ENCODE peak calls at places on chromosomes 2 and 18, in four cellular contexts. M is fibroblast of the aortic adventitia, R is tibial artery, F is breast epithelium. S is an unnamed sample.

GRCh38 chr2:129201636-129202035 is 777.8 kb upstream of the RAB6C start:
- DNase-seq in M (no peak), R (no peak), F (no peak), S (no peak)

GRCh38 chr2:121976912-121977311 is 221.5 kb downstream of the TSN start:
- DNase-seq in M (no peak), R (no peak), F (no peak), S (no peak)

GRCh38 chr18:29512203-29512602 is 1335.3 kb upstream of the CDH2 start:
- DNase-seq in M (no peak), R (no peak), F (no peak), S (no peak)

GRCh38 chr2:67782443-67782842 is 280.4 kb downstream of the C1D start:
- DNase-seq in M (peak; percentile 35), R (no peak), F (no peak), S (no peak)

GRCh38 chr18:68418226-68418868 is 296.6 kb downstream of the TMX3 start:
- DNase-seq in M (no peak), R (no peak), F (no peak), S (no peak)

GRCh38 chr2:46298522-46299351 is 1.5 kb downstream of the EPAS1 start:
- DNase-seq in M (peak; percentile 64), R (peak; percentile 80), F (peak; percentile 54), S (no peak)

GRCh38 chr2:39408351-39409136 is 28.5 kb downstream of the MAP4K3 start:
- DNase-seq in M (peak; percentile 43), R (no peak), F (no peak), S (no peak)

GRCh38 chr2:56313541-56313940 is 129.8 kb downstream of the CCDC85A start:
- DNase-seq in M (no peak), R (no peak), F (no peak), S (no peak)

GRCh38 chr2:190334479-190335224 is 8.7 kb upstream of the INPP1 start:
- DNase-seq in M (peak; percentile 60), R (no peak), F (no peak), S (no peak)

GRCh38 chr2:8193686-8194615 is 487.9 kb upstream of the ID2 start:
- DNase-seq in M (no peak), R (no peak), F (no peak), S (no peak)

DNA sequence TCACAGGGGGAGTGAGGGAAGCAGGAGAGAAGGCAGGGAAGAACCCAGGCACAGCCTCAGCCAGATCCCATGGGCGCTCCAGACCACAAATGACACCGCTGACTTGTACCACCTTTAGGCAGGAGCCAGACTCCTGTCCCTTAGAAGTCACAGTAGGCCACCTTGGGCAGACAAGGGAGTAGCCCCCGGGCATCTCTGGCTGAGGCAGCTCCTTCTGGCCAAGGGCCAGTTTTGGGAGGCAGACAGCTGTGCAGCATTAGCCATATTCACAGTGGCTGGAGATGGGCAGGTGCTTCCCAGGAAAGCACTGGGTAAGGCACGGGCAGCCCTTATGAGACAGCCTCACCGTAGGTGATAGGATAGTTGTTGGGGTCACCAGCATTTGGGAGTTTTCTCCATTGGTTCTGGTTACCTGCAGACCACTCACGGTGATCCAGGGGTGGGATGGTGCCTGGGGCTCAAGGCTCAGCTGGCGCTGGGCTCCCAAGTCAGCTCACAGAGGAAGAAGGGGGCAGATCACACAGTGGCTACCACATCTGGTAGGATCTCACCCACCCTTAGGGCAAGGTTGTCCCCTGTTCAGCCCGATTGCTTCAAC is 2.1 kb downstream of the ASTL start:
- DNase-seq in M (no peak), R (no peak), F (no peak), S (no peak)
- TF ChIP-seq CTCF in M (no peak), R (no peak), F (no peak), S (no peak)

DNA sequence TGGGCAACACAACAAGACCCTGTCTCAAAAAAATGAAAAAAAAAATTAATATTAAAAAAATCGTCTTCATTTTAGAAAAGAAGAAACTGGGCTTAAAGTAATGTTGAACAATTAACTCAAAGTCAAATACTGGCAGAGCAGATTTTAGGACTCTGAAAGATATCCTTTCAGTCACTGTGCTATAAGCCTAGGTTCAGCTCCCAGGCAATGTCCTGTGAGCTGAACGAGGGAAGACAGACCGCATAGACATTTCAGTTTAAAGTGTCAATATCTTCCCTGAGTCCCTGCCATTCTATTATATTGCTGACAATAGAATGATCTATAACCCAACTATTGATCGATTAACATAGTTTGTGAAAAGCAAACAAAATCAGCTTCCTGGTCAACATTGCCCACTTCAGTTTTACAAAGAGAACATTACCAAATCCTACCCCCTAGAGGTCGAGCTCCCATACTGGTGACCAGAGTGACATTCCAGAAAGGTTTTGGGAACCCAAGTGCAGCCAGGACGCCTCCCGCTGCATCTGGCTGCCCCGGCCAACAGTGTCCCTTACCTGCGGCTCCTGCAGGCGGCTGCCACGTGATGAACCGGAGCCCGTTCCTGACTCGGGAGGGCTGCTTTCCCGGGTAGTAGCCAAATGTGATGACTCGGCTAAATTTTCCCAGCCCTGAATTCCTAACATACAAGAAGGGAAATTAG is 639 bp downstream of the MRO start:
- DNase-seq in M (peak; percentile 47), R (peak; percentile 67), F (no peak), S (peak; percentile 19)
- TF ChIP-seq CTCF in M (peak; percentile 38), R (no peak), F (no peak), S (no peak)

GRCh38 chr2:28904295-28904694 is 9.8 kb downstream of the WDR43 start:
- DNase-seq in M (peak; percentile 34), R (no peak), F (no peak), S (no peak)
- TF ChIP-seq CTCF in M (no peak), R (no peak), F (no peak), S (no peak)

GRCh38 chr18:2969695-2970094 is 43.2 kb downstream of the LPIN2 start:
- DNase-seq in M (no peak), R (no peak), F (no peak), S (no peak)

GRCh38 chr18:2970344-2970743 is 42.6 kb downstream of the LPIN2 start:
- DNase-seq in M (no peak), R (no peak), F (no peak), S (no peak)

GRCh38 chr18:2971741-2972552 is 41.0 kb downstream of the LPIN2 start:
- DNase-seq in M (no peak), R (no peak), F (peak; percentile 25), S (no peak)

GRCh38 chr18:2968559-2968958 is 44.4 kb downstream of the LPIN2 start:
- DNase-seq in M (no peak), R (no peak), F (no peak), S (no peak)

DNA sequence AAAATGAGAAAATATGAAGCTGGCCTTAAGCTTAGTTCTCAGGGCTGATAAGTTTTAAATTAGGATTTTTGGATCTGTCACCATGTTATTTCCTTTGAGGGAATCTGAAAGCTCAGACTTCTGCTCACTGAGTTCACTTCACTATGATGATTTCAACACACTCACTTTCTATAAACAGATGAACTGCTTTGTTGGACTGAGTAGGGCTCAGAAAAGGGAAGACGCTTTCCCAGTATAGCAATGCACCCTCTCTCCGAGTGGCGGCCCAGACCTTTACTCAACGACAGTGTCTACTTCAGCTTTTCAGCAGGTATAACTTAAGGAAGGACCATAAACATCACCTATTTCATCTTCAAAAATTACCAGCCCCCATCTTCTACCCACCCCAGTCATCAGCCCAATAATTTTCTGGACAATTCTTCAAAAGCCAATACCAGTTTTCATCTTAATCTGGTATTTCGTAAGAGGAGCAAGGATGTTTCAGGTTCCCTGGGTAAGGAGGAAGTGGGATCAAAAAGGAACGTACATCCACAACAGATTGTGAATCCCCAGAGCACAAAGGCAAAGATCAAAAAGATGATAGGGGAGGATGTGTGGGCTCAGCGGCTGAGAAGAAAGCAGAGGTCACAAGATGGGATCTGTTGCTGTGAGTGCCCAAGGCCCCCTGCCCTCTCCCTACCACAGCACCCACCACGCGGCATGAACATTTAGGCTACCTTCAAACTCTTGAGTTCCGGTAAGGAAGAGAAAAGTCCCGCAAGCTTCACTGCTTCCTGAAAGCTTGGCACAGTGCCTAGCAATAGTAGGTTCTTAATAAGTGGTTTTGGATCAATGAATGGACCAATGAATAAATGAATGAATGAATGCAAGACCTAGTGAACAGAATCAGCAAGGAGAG is 41.9 kb downstream of the LPIN2 start:
- DNase-seq in M (no peak), R (no peak), F (no peak), S (no peak)
- TF ChIP-seq CTCF in M (no peak), R (no peak), F (no peak), S (no peak)

DNA sequence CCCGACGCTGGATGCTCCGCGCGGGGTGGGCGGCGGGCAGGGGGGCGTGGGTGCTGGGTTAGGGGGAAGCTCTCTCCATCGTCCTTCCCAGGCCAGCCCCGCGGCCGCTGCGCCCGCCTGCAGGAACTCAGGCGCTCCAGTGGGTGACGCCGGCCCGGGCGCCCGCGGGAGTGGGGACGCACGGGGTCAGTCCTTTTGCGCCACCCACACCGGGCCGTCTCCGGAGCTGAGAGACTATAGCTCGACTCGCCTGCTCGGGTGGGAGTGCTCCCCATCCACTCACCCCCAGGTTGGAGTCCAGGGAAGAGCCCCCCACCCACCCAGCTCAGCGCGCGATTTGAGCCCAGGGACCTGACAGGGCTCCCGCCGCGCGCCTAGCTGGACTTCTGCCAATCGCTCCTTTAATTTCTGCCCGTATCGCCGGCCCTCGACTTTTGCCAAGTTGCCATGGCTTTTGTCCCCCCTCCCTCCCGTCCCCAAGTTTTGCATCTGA is 205.6 kb upstream of the SMAD2 start:
- DNase-seq in M (no peak), R (peak; percentile 68), F (no peak), S (no peak)
- TF ChIP-seq CTCF in M (no peak), R (no peak), F (no peak), S (no peak)